ENCODE peak calls at places on chromosomes 5 and 9, in eight cellular contexts. U, B, W, T, H, K, Q and G are unnamed samples.

GRCh38 chr5:12743582-12743981 is 839.3 kb upstream of the CTNND2 start:
- DNase-seq in T (no peak), Q (no peak), U (no peak), K (no peak), W (no peak), H (no peak), B (no peak), G (no peak)

GRCh38 chr9:82021198-82021597 is 32.6 kb downstream of the SPATA31D1 start:
- DNase-seq in T (no peak), U (no peak), W (no peak), H (no peak), K (no peak), B (no peak), Q (peak; percentile 38), G (no peak)

GRCh38 chr5:120476063-120476462 is 12.0 kb downstream of the PRR16 start:
- DNase-seq in B (no peak), U (no peak), T (no peak), Q (no peak), W (no peak), H (no peak), K (no peak), G (no peak)

GRCh38 chr9:92350129-92350739 is 24.5 kb downstream of the CENPP start:
- DNase-seq in B (no peak), W (no peak), T (no peak), K (no peak), U (no peak), H (no peak), Q (no peak), G (no peak)

GRCh38 chr9:97900738-97901565 is 21.3 kb downstream of the TRMO start:
- DNase-seq in K (no peak), W (no peak), Q (no peak), U (peak; percentile 54), B (no peak), H (no peak), T (no peak), G (peak; percentile 34)

GRCh38 chr9:100590481-100590880 is 12.6 kb downstream of the CAVIN4 start:
- DNase-seq in H (no peak), B (no peak), T (no peak), K (no peak), Q (no peak), W (no peak), U (no peak), G (no peak)

GRCh38 chr9:6735422-6735821 is 22.4 kb upstream of the KDM4C start:
- DNase-seq in W (no peak), H (no peak), K (no peak), T (no peak), B (no peak), Q (no peak), U (no peak), G (no peak)

GRCh38 chr5:33936004-33936380 is 194 bp upstream of the RXFP3 start:
- DNase-seq in U (peak; percentile 33), H (peak; percentile 68), Q (peak; percentile 11), B (peak; percentile 56), T (peak; percentile 12), W (peak; percentile 27), K (peak; percentile 4), G (peak; percentile 69)

GRCh38 chr5:133534566-133534965 is 77.8 kb downstream of the FSTL4 start:
- DNase-seq in U (no peak), T (no peak), Q (no peak), W (no peak), K (no peak), H (no peak), B (no peak), G (no peak)

GRCh38 chr9:69131682-69132081 is 42.4 kb upstream of the TJP2 start:
- DNase-seq in K (no peak), T (no peak), Q (peak; percentile 59), B (no peak), H (no peak), U (no peak), W (no peak), G (no peak)

GRCh38 chr9:72691671-72692070 is 170.3 kb downstream of the TMC1 start:
- DNase-seq in T (no peak), H (no peak), K (no peak), B (no peak), W (no peak), Q (no peak), U (no peak), G (no peak)

GRCh38 chr9:102587231-102587630 is 407.9 kb upstream of the CYLC2 start:
- DNase-seq in Q (no peak), B (no peak), W (no peak), K (no peak), U (no peak), H (no peak), T (no peak), G (no peak)

GRCh38 chr9:130225586-130225985 is 40.0 kb upstream of the HMCN2 start:
- DNase-seq in Q (no peak), W (no peak), B (no peak), T (no peak), H (no peak), U (no peak), K (no peak), G (no peak)

GRCh38 chr9:131747352-131747751 is 7.5 kb upstream of the RAPGEF1 start:
- DNase-seq in W (peak; percentile 34), T (no peak), B (peak; percentile 29), K (no peak), U (peak; percentile 85), H (no peak), Q (no peak), G (peak; percentile 77)

GRCh38 chr9:80437825-80438224 is 866.1 kb downstream of the TLE4 start:
- DNase-seq in Q (no peak), T (no peak), K (no peak), H (no peak), U (no peak), W (no peak), B (no peak), G (no peak)

GRCh38 chr5:89878140-89878570 is 531.4 kb downstream of the CETN3 start:
- DNase-seq in Q (no peak), T (no peak), H (no peak), W (no peak), U (peak; percentile 65), B (no peak), K (no peak), G (no peak)

GRCh38 chr5:142906863-142907671 is 136.9 kb downstream of the ARHGAP26 start:
- DNase-seq in K (no peak), B (no peak), T (no peak), U (no peak), Q (no peak), H (peak; percentile 18), W (no peak), G (no peak)

GRCh38 chr9:121299467-121300282 is 31.7 kb downstream of the GSN start:
- DNase-seq in T (peak; percentile 14), B (peak; percentile 21), U (no peak), K (no peak), H (peak; percentile 91), Q (peak; percentile 67), W (peak; percentile 4), G (no peak)

GRCh38 chr9:4793412-4794005 is 765 bp downstream of the RCL1 start:
- DNase-seq in U (no peak), K (no peak), H (no peak), B (no peak), Q (no peak), W (no peak), T (no peak), G (no peak)

GRCh38 chr5:171963416-171963815 is 43.0 kb downstream of the FBXW11 start:
- DNase-seq in T (no peak), W (no peak), K (no peak), U (no peak), H (no peak), B (no peak), Q (no peak), G (no peak)

GRCh38 chr5:135830384-135831275 is 3.8 kb upstream of the SLC25A48 start:
- DNase-seq in H (no peak), U (no peak), W (no peak), T (no peak), Q (no peak), K (no peak), B (no peak), G (no peak)

GRCh38 chr5:402615-403359 is 40.2 kb upstream of the EXOC3 start:
- DNase-seq in B (peak; percentile 60), U (peak; percentile 98), Q (no peak), H (no peak), T (no peak), W (peak; percentile 36), K (no peak), G (peak; percentile 92)